ENCODE peak calls at places on chromosomes 12 and 14, in seven cellular contexts. X, L, R, K, S, U and Z are unnamed samples.

GRCh38 chr12:32273063-32273521 is 126.3 kb upstream of the FGD4 start:
- DNase-seq in R (peak; percentile 90), K (no peak), L (no peak), S (no peak), U (no peak), X (no peak), Z (no peak)

GRCh38 chr12:110934093-110934852 is 13.9 kb upstream of the MYL2 start:
- DNase-seq in L (peak; percentile 35), R (no peak), X (no peak), K (no peak), S (no peak), U (no peak), Z (no peak)

GRCh38 chr12:1795785-1796514 is 24.4 kb upstream of the LRTM2 start:
- DNase-seq in U (peak; percentile 94), K (peak; percentile 79), R (peak; percentile 81), S (peak; percentile 95), X (peak; percentile 95), L (peak; percentile 56), Z (peak; percentile 96)

GRCh38 chr14:44778562-44778961 is 183.2 kb downstream of the KLHL28 start:
- DNase-seq in R (peak; percentile 90), X (no peak), S (no peak), L (no peak), K (no peak), U (no peak), Z (peak; percentile 24)

GRCh38 chr12:82357845-82358199 is 365 bp downstream of the CCDC59 start:
- DNase-seq in U (no peak), L (peak; percentile 13), K (no peak), X (no peak), R (no peak), S (no peak), Z (no peak)

GRCh38 chr14:43949410-43949809 is 557.7 kb downstream of the FSCB start:
- DNase-seq in X (no peak), K (no peak), S (no peak), L (no peak), R (no peak), U (no peak), Z (no peak)

GRCh38 chr12:51293693-51294092 is 23.5 kb upstream of the SMAGP start:
- DNase-seq in U (no peak), X (no peak), R (peak; percentile 15), K (no peak), S (no peak), L (no peak), Z (no peak)

GRCh38 chr14:69658664-69659261 is 47.4 kb downstream of the SUSD6 start:
- DNase-seq in R (peak; percentile 39), S (no peak), X (no peak), U (no peak), K (no peak), L (peak; percentile 64), Z (no peak)

GRCh38 chr12:131351319-131352028 is 359.4 kb upstream of the SFSWAP start:
- DNase-seq in S (no peak), L (no peak), X (no peak), U (no peak), K (no peak), R (no peak), Z (no peak)

GRCh38 chr14:22802860-22803562 is 12.2 kb downstream of the SLC7A7 start:
- DNase-seq in X (no peak), S (no peak), L (no peak), K (no peak), U (no peak), R (peak; percentile 57), Z (no peak)

GRCh38 chr14:22801716-22802115 is 13.5 kb downstream of the SLC7A7 start:
- DNase-seq in L (no peak), U (no peak), K (no peak), X (no peak), S (no peak), R (no peak), Z (no peak)

GRCh38 chr14:22797017-22797917 is 18.0 kb downstream of the SLC7A7 start:
- DNase-seq in U (no peak), X (no peak), K (no peak), R (no peak), S (no peak), L (no peak), Z (no peak)

GRCh38 chr14:22798528-22798927 is 16.7 kb downstream of the SLC7A7 start:
- DNase-seq in S (no peak), X (no peak), K (no peak), R (no peak), L (no peak), U (no peak), Z (no peak)

DNA sequence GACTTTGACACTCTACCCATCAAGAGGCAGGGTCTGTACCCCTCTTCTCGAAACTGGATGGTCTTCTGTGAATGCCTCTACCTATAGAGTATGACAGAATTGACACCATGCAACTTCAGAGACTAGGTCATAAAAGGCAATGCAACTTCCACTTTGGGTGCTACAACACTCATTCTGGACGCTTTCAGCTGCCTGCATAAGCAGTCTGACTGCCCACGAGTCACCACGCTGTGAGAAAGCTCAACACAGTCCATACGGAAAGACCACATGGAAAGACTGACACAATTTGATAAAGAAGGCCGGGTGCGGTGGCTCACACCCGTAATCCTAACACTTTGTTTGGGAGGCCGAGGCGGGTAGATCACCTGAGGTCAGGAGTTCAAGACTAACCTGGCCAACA is 14.9 kb downstream of the SLC7A7 start:
- DNase-seq in R (peak; percentile 22), U (no peak), S (no peak), X (no peak), L (no peak), K (no peak), Z (no peak)
- H3K4me1 ChIP-seq in R (no peaks in the 10 kb centered on the region), U (no peaks in the 10 kb centered on the region), S (no peaks in the 10 kb centered on the region), X (no peaks in the 10 kb centered on the region), L (peaks cover 26% of the 10 kb centered on the region), K (no peaks in the 10 kb centered on the region), Z (no peaks in the 10 kb centered on the region)

GRCh38 chr12:56079729-56080555 is at the start of gene ERBB3:
- DNase-seq in R (peak; percentile 81), L (peak; percentile 82), K (peak; percentile 14), U (peak; percentile 76), X (peak; percentile 92), S (peak; percentile 88), Z (peak; percentile 64)

GRCh38 chr12:56082382-56082781 is 2.4 kb downstream of the ERBB3 start:
- DNase-seq in U (no peak), R (no peak), S (no peak), L (no peak), X (no peak), K (no peak), Z (no peak)

GRCh38 chr12:56080556-56081138 is 682 bp downstream of the ERBB3 start:
- DNase-seq in S (peak; percentile 94), X (peak; percentile 82), R (no peak), L (peak; percentile 96), U (no peak), K (no peak), Z (no peak)

GRCh38 chr12:56082967-56083366 is 3.0 kb downstream of the ERBB3 start:
- DNase-seq in K (no peak), S (no peak), U (no peak), R (no peak), X (no peak), L (peak; percentile 48), Z (no peak)

GRCh38 chr12:56081393-56082347 is 1.7 kb downstream of the ERBB3 start:
- DNase-seq in L (peak; percentile 99), S (peak; percentile 94), U (no peak), R (no peak), X (peak; percentile 87), K (no peak), Z (no peak)
- TF ChIP-seq POLR2A in L (peak; percentile 80), S (peak; percentile 85), U (no peak), R (no peak), X (peak; percentile 47), K (no peak), Z (no peak)

GRCh38 chr14:105482486-105483110 is 4.1 kb upstream of the CRIP1 start:
- DNase-seq in X (no peak), K (no peak), L (no peak), R (no peak), S (no peak), U (no peak), Z (no peak)
- H3K4me1 ChIP-seq in X (peaks cover 74% of the 10 kb centered on the region), K (peaks cover 38% of the 10 kb centered on the region), L (peaks cover 60% of the 10 kb centered on the region), R (peaks cover 15% of the 10 kb centered on the region), S (peaks cover 18% of the 10 kb centered on the region), U (no peaks in the 10 kb centered on the region), Z (peaks cover 29% of the 10 kb centered on the region)

GRCh38 chr12:39581592-39581991 is 38.0 kb downstream of the ABCD2 start:
- DNase-seq in K (no peak), X (no peak), L (no peak), U (no peak), S (no peak), R (no peak), Z (no peak)
- TF ChIP-seq POLR2A in K (no peak), X (no peak), L (no peak), U (no peak), S (no peak), R (no peak), Z (no peak)

GRCh38 chr14:68395585-68395984 is 397.3 kb downstream of the ZFP36L1 start:
- DNase-seq in X (peak; percentile 28), K (no peak), L (no peak), U (peak; percentile 46), R (peak; percentile 76), S (no peak), Z (no peak)
- H3K4me1 ChIP-seq in X (peaks cover 12% of the 10 kb centered on the region), K (peaks cover 32% of the 10 kb centered on the region), L (peaks cover 25% of the 10 kb centered on the region), U (peaks cover 18% of the 10 kb centered on the region), R (peaks cover 42% of the 10 kb centered on the region), S (peaks cover 19% of the 10 kb centered on the region), Z (peaks cover 20% of the 10 kb centered on the region)

GRCh38 chr14:20458031-20458789 is 3.0 kb downstream of the PIP4P1 start:
- DNase-seq in R (no peak), L (no peak), S (no peak), U (no peak), K (no peak), X (no peak), Z (no peak)
- TF ChIP-seq POLR2A in R (peak; percentile 32), L (peak; percentile 51), S (no peak), U (no peak), K (no peak), X (no peak), Z (no peak)

GRCh38 chr12:52438305-52439301 is 4.4 kb upstream of the KRT75 start:
- DNase-seq in X (no peak), R (no peak), K (no peak), S (no peak), L (no peak), U (no peak), Z (no peak)
- H3K4me1 ChIP-seq in X (peaks cover 9% of the 10 kb centered on the region), R (no peaks in the 10 kb centered on the region), K (no peaks in the 10 kb centered on the region), S (no peaks in the 10 kb centered on the region), L (peaks cover 13% of the 10 kb centered on the region), U (no peaks in the 10 kb centered on the region), Z (no peaks in the 10 kb centered on the region)